ENCODE peak calls at places on chromosomes 11 and 22, in six cellular contexts. One of them, this sample, is unnamed.
A peak's percentile ranks its signal among the peaks of the same experiment; 100 is the strongest.

GRCh38 chr11:44556735-44557409 is 8.6 kb upstream of the CD82 start:
- DNase-seq in MCF 10A: peak; percentile 72
- DNase-seq in GM13977: peak; percentile 15
- DNase-seq in OCI-LY7: peak; percentile 80
- DNase-seq in dorsolateral prefrontal cortex: peak; percentile 69
- DNase-seq in AG10803: peak; percentile 50
- DNase-seq in this sample: no peak

GRCh38 chr22:39097098-39098020 is at the start of gene APOBEC3H:
- DNase-seq in dorsolateral prefrontal cortex: no peak
- DNase-seq in GM13977: no peak
- DNase-seq in OCI-LY7: no peak
- DNase-seq in MCF 10A: peak; percentile 92
- DNase-seq in AG10803: no peak
- DNase-seq in this sample: no peak

GRCh38 chr11:120547871-120548681 is 36.5 kb downstream of the GRIK4 start:
- DNase-seq in OCI-LY7: no peak
- DNase-seq in AG10803: peak; percentile 98
- DNase-seq in dorsolateral prefrontal cortex: peak; percentile 37
- DNase-seq in MCF 10A: peak; percentile 91
- DNase-seq in GM13977: no peak
- DNase-seq in this sample: peak; percentile 54

GRCh38 chr11:105046898-105047579 is 1.9 kb upstream of the CARD16 start:
- DNase-seq in GM13977: no peak
- DNase-seq in dorsolateral prefrontal cortex: no peak
- DNase-seq in AG10803: peak; percentile 99
- DNase-seq in MCF 10A: peak; percentile 95
- DNase-seq in OCI-LY7: no peak
- DNase-seq in this sample: no peak

GRCh38 chr11:118531597-118532084 is 649 bp downstream of the TMEM25 start:
- DNase-seq in MCF 10A: no peak
- DNase-seq in AG10803: no peak
- DNase-seq in GM13977: no peak
- DNase-seq in dorsolateral prefrontal cortex: no peak
- DNase-seq in OCI-LY7: no peak
- DNase-seq in this sample: no peak

GRCh38 chr11:67372993-67373915 is at the start of gene CLCF1:
- DNase-seq in dorsolateral prefrontal cortex: no peak
- DNase-seq in GM13977: peak; percentile 85
- DNase-seq in MCF 10A: peak; percentile 69
- DNase-seq in OCI-LY7: peak; percentile 60
- DNase-seq in AG10803: peak; percentile 93
- DNase-seq in this sample: no peak

GRCh38 chr11:2731285-2732125 is 31.7 kb upstream of the KCNQ1OT1 start:
- DNase-seq in MCF 10A: no peak
- DNase-seq in dorsolateral prefrontal cortex: no peak
- DNase-seq in AG10803: no peak
- DNase-seq in GM13977: no peak
- DNase-seq in OCI-LY7: no peak
- DNase-seq in this sample: no peak

GRCh38 chr11:113181094-113181493 is 133.3 kb upstream of the TTC12 start:
- DNase-seq in dorsolateral prefrontal cortex: no peak
- DNase-seq in GM13977: no peak
- DNase-seq in AG10803: no peak
- DNase-seq in OCI-LY7: no peak
- DNase-seq in MCF 10A: no peak
- DNase-seq in this sample: no peak

GRCh38 chr11:2777871-2778629 is 78.3 kb upstream of the KCNQ1OT1 start:
- DNase-seq in MCF 10A: no peak
- DNase-seq in dorsolateral prefrontal cortex: peak; percentile 9
- DNase-seq in AG10803: no peak
- DNase-seq in OCI-LY7: no peak
- DNase-seq in GM13977: no peak
- DNase-seq in this sample: peak; percentile 29

GRCh38 chr11:123330948-123331347 is 99.1 kb upstream of the GRAMD1B start:
- DNase-seq in MCF 10A: no peak
- DNase-seq in dorsolateral prefrontal cortex: no peak
- DNase-seq in AG10803: no peak
- DNase-seq in OCI-LY7: no peak
- DNase-seq in GM13977: no peak
- DNase-seq in this sample: no peak

GRCh38 chr11:1349074-1349931 is 39.9 kb upstream of the TOLLIP start:
- DNase-seq in MCF 10A: no peak
- DNase-seq in AG10803: no peak
- DNase-seq in OCI-LY7: no peak
- DNase-seq in GM13977: no peak
- DNase-seq in dorsolateral prefrontal cortex: no peak
- DNase-seq in this sample: no peak

DNA sequence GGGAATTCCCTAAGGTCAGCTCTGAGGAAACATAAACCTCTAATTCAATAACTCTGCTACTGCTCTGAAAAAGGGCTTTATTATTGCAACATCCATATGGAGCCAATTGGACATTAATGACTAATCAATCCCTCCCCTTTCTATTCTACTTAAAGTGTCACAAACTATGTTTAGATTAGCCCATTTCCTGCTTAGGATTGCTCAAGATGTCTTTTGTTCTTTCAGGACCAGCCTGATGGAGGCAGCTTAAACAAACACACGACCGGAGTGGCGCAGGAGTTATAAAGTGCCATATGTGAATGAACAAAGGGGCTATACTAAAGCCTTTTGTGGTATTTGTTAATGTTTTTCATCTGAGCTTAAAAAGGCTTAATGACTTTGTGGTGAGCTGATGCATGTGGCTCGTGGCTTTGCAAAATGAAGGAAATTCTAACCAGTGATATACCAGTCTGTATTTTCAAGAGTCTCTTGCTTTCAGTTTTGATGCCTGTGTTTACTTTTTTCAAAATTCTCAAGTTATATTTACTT is 354.4 kb downstream of the SOX6 start:
- DNase-seq in GM13977: no peak
- DNase-seq in MCF 10A: peak; percentile 91
- DNase-seq in AG10803: peak; percentile 97
- DNase-seq in OCI-LY7: no peak
- DNase-seq in dorsolateral prefrontal cortex: no peak
- DNase-seq in this sample: no peak
- TF ChIP-seq CTCF in GM13977: no peak
- TF ChIP-seq CTCF in MCF 10A: no peak
- TF ChIP-seq CTCF in AG10803: peak; percentile 25
- TF ChIP-seq CTCF in OCI-LY7: no peak
- TF ChIP-seq CTCF in dorsolateral prefrontal cortex: no peak
- TF ChIP-seq CTCF in this sample: no peak

GRCh38 chr11:76170473-76170872 is 35.8 kb downstream of the WNT11 start:
- DNase-seq in GM13977: no peak
- DNase-seq in OCI-LY7: no peak
- DNase-seq in AG10803: no peak
- DNase-seq in MCF 10A: no peak
- DNase-seq in dorsolateral prefrontal cortex: no peak
- DNase-seq in this sample: no peak

GRCh38 chr11:76166314-76166713 is 40.0 kb downstream of the WNT11 start:
- DNase-seq in MCF 10A: no peak
- DNase-seq in AG10803: peak; percentile 42
- DNase-seq in OCI-LY7: no peak
- DNase-seq in GM13977: peak; percentile 65
- DNase-seq in dorsolateral prefrontal cortex: no peak
- DNase-seq in this sample: no peak

GRCh38 chr11:76167590-76167989 is 38.7 kb downstream of the WNT11 start:
- DNase-seq in MCF 10A: no peak
- DNase-seq in AG10803: peak; percentile 40
- DNase-seq in dorsolateral prefrontal cortex: no peak
- DNase-seq in OCI-LY7: no peak
- DNase-seq in GM13977: no peak
- DNase-seq in this sample: no peak

GRCh38 chr11:76172583-76172982 is 33.7 kb downstream of the WNT11 start:
- DNase-seq in dorsolateral prefrontal cortex: no peak
- DNase-seq in MCF 10A: no peak
- DNase-seq in OCI-LY7: no peak
- DNase-seq in AG10803: no peak
- DNase-seq in GM13977: no peak
- DNase-seq in this sample: no peak

GRCh38 chr11:76169473-76169881 is 36.8 kb downstream of the WNT11 start:
- DNase-seq in MCF 10A: no peak
- DNase-seq in GM13977: no peak
- DNase-seq in OCI-LY7: no peak
- DNase-seq in dorsolateral prefrontal cortex: no peak
- DNase-seq in AG10803: peak; percentile 16
- DNase-seq in this sample: no peak
- TF ChIP-seq CTCF in MCF 10A: no peak
- TF ChIP-seq CTCF in GM13977: no peak
- TF ChIP-seq CTCF in OCI-LY7: no peak
- TF ChIP-seq CTCF in dorsolateral prefrontal cortex: no peak
- TF ChIP-seq CTCF in AG10803: no peak
- TF ChIP-seq CTCF in this sample: no peak

GRCh38 chr11:11769782-11770181 is 72.0 kb upstream of the USP47 start:
- DNase-seq in GM13977: no peak
- DNase-seq in dorsolateral prefrontal cortex: no peak
- DNase-seq in MCF 10A: no peak
- DNase-seq in AG10803: no peak
- DNase-seq in OCI-LY7: no peak
- DNase-seq in this sample: no peak
- TF ChIP-seq CTCF in GM13977: no peak
- TF ChIP-seq CTCF in dorsolateral prefrontal cortex: no peak
- TF ChIP-seq CTCF in MCF 10A: no peak
- TF ChIP-seq CTCF in AG10803: no peak
- TF ChIP-seq CTCF in OCI-LY7: no peak
- TF ChIP-seq CTCF in this sample: no peak

DNA sequence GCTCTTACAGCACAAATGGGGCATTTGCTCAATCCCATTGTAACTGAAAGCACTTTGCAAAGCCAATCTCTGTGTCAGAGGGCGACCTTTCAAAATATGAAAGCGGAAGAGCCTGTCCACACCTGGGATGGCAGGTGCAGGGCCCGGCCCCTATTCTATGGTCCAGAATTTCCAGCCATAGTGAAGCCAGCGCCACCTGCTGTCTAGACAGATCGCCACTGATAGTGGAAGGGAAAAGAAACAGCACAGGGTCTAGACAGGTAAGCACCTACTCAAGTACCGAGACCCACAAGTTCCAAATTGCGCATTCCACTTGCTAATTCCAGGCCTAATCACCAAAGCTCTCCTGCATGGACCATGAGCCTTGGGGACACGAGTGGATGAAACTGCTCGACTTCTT is 141.4 kb downstream of the NTM start:
- DNase-seq in OCI-LY7: peak; percentile 48
- DNase-seq in AG10803: peak; percentile 2
- DNase-seq in GM13977: peak; percentile 46
- DNase-seq in dorsolateral prefrontal cortex: peak; percentile 14
- DNase-seq in MCF 10A: no peak
- DNase-seq in this sample: no peak
- TF ChIP-seq CTCF in OCI-LY7: peak; percentile 80
- TF ChIP-seq CTCF in AG10803: peak; percentile 49
- TF ChIP-seq CTCF in GM13977: peak; percentile 70
- TF ChIP-seq CTCF in dorsolateral prefrontal cortex: peak; percentile 56
- TF ChIP-seq CTCF in MCF 10A: no peak
- TF ChIP-seq CTCF in this sample: peak; percentile 46

DNA sequence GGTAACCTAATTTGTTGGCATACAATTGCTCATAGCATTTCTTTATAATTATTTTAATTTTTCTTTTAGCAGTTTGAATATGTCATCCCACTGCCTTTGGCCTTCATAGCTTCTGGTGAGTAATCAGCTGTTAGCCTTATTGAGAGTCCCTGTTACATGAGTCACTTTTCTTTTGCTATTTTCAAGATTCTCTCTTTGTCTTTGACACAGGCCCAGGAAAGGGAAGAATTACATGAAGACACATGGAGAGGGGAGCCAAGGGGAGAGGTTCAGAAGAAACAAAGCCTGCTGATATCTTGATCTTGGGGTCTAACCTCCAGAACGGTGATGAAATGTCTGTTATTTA is 418.2 kb downstream of the METTL15 start:
- DNase-seq in GM13977: no peak
- DNase-seq in OCI-LY7: peak; percentile 1
- DNase-seq in dorsolateral prefrontal cortex: no peak
- DNase-seq in MCF 10A: peak; percentile 28
- DNase-seq in AG10803: peak; percentile 16
- DNase-seq in this sample: no peak
- TF ChIP-seq CTCF in GM13977: no peak
- TF ChIP-seq CTCF in OCI-LY7: no peak
- TF ChIP-seq CTCF in dorsolateral prefrontal cortex: no peak
- TF ChIP-seq CTCF in MCF 10A: no peak
- TF ChIP-seq CTCF in AG10803: no peak
- TF ChIP-seq CTCF in this sample: no peak

GRCh38 chr22:26364066-26365015 is 64.7 kb upstream of the ASPHD2 start:
- DNase-seq in GM13977: peak; percentile 60
- DNase-seq in dorsolateral prefrontal cortex: peak; percentile 36
- DNase-seq in OCI-LY7: peak; percentile 88
- DNase-seq in MCF 10A: peak; percentile 73
- DNase-seq in AG10803: peak; percentile 80
- DNase-seq in this sample: peak; percentile 57
- TF ChIP-seq CTCF in GM13977: peak; percentile 86
- TF ChIP-seq CTCF in dorsolateral prefrontal cortex: peak; percentile 72
- TF ChIP-seq CTCF in OCI-LY7: peak; percentile 88
- TF ChIP-seq CTCF in MCF 10A: peak; percentile 51
- TF ChIP-seq CTCF in AG10803: peak; percentile 80
- TF ChIP-seq CTCF in this sample: peak; percentile 31

GRCh38 chr11:97610000-97610399 is 1220.2 kb downstream of the JRKL start:
- DNase-seq in MCF 10A: peak; percentile 28
- DNase-seq in GM13977: no peak
- DNase-seq in AG10803: no peak
- DNase-seq in OCI-LY7: no peak
- DNase-seq in dorsolateral prefrontal cortex: no peak
- DNase-seq in this sample: no peak
- TF ChIP-seq CTCF in MCF 10A: no peak
- TF ChIP-seq CTCF in GM13977: peak; percentile 17
- TF ChIP-seq CTCF in AG10803: no peak
- TF ChIP-seq CTCF in OCI-LY7: no peak
- TF ChIP-seq CTCF in dorsolateral prefrontal cortex: no peak
- TF ChIP-seq CTCF in this sample: no peak

GRCh38 chr11:82024760-82025159 is 708.9 kb downstream of the FAM181B start:
- DNase-seq in MCF 10A: no peak
- DNase-seq in AG10803: no peak
- DNase-seq in GM13977: no peak
- DNase-seq in OCI-LY7: no peak
- DNase-seq in dorsolateral prefrontal cortex: no peak
- DNase-seq in this sample: no peak
- TF ChIP-seq CTCF in MCF 10A: no peak
- TF ChIP-seq CTCF in AG10803: no peak
- TF ChIP-seq CTCF in GM13977: no peak
- TF ChIP-seq CTCF in OCI-LY7: no peak
- TF ChIP-seq CTCF in dorsolateral prefrontal cortex: no peak
- TF ChIP-seq CTCF in this sample: no peak